ENCODE peak calls at places on chromosomes 1 and 21, in eight cellular contexts. One of them, this sample, is unnamed. For H3K27me3, the result is how much of the 10 kb centered on the place peaks cover.

GRCh38 chr1:27617420-27617819 is 13.5 kb upstream of the AHDC1 start:
- DNase-seq in neural progenitor cell: no peak
- DNase-seq in tibial nerve: no peak
- DNase-seq in upper lobe of right lung: no peak
- DNase-seq in colonic mucosa: no peak
- DNase-seq in cardiac muscle cell: no peak
- DNase-seq in prostate gland: no peak
- DNase-seq in uterus: no peak
- DNase-seq in this sample: no peak

GRCh38 chr1:206035027-206035426 is 11.3 kb upstream of the CTSE start:
- DNase-seq in uterus: no peak
- DNase-seq in colonic mucosa: peak
- DNase-seq in upper lobe of right lung: no peak
- DNase-seq in tibial nerve: no peak
- DNase-seq in neural progenitor cell: no peak
- DNase-seq in prostate gland: peak
- DNase-seq in cardiac muscle cell: no peak
- DNase-seq in this sample: no peak

GRCh38 chr1:237120683-237121082 is 78.7 kb downstream of the RYR2 start:
- DNase-seq in tibial nerve: no peak
- DNase-seq in cardiac muscle cell: no peak
- DNase-seq in neural progenitor cell: no peak
- DNase-seq in upper lobe of right lung: no peak
- DNase-seq in colonic mucosa: no peak
- DNase-seq in uterus: no peak
- DNase-seq in prostate gland: no peak
- DNase-seq in this sample: no peak

GRCh38 chr1:148161252-148161901 is 9.3 kb upstream of the NBPF11 start:
- DNase-seq in tibial nerve: no peak
- DNase-seq in colonic mucosa: no peak
- DNase-seq in uterus: no peak
- DNase-seq in cardiac muscle cell: no peak
- DNase-seq in neural progenitor cell: no peak
- DNase-seq in prostate gland: no peak
- DNase-seq in upper lobe of right lung: peak
- DNase-seq in this sample: no peak

GRCh38 chr1:76925825-76926224 is 58.5 kb downstream of the ST6GALNAC5 start:
- DNase-seq in prostate gland: no peak
- DNase-seq in neural progenitor cell: no peak
- DNase-seq in uterus: no peak
- DNase-seq in upper lobe of right lung: no peak
- DNase-seq in tibial nerve: no peak
- DNase-seq in colonic mucosa: no peak
- DNase-seq in cardiac muscle cell: no peak
- DNase-seq in this sample: no peak

GRCh38 chr1:165639821-165640623 is 9.0 kb downstream of the MGST3 start:
- DNase-seq in colonic mucosa: no peak
- DNase-seq in tibial nerve: no peak
- DNase-seq in uterus: no peak
- DNase-seq in neural progenitor cell: no peak
- DNase-seq in upper lobe of right lung: no peak
- DNase-seq in prostate gland: no peak
- DNase-seq in cardiac muscle cell: no peak
- DNase-seq in this sample: no peak

GRCh38 chr1:210246447-210246846 is 13.9 kb downstream of the SERTAD4 start:
- DNase-seq in uterus: no peak
- DNase-seq in prostate gland: no peak
- DNase-seq in colonic mucosa: no peak
- DNase-seq in tibial nerve: no peak
- DNase-seq in upper lobe of right lung: no peak
- DNase-seq in cardiac muscle cell: no peak
- DNase-seq in neural progenitor cell: no peak
- DNase-seq in this sample: no peak

GRCh38 chr1:219446288-219446687 is 166.6 kb downstream of the ZC3H11B start:
- DNase-seq in colonic mucosa: no peak
- DNase-seq in uterus: no peak
- DNase-seq in neural progenitor cell: peak
- DNase-seq in tibial nerve: no peak
- DNase-seq in cardiac muscle cell: peak
- DNase-seq in upper lobe of right lung: no peak
- DNase-seq in prostate gland: no peak
- DNase-seq in this sample: no peak

GRCh38 chr1:85297855-85298629 is 21.6 kb upstream of the BCL10 start:
- DNase-seq in uterus: no peak
- DNase-seq in colonic mucosa: peak
- DNase-seq in tibial nerve: peak
- DNase-seq in prostate gland: peak
- DNase-seq in neural progenitor cell: no peak
- DNase-seq in cardiac muscle cell: no peak
- DNase-seq in upper lobe of right lung: no peak
- DNase-seq in this sample: peak

GRCh38 chr21:34962586-34963222 is 86.4 kb downstream of the RUNX1 start:
- DNase-seq in upper lobe of right lung: no peak
- DNase-seq in cardiac muscle cell: no peak
- DNase-seq in uterus: no peak
- DNase-seq in tibial nerve: no peak
- DNase-seq in prostate gland: no peak
- DNase-seq in colonic mucosa: no peak
- DNase-seq in neural progenitor cell: no peak
- DNase-seq in this sample: no peak

GRCh38 chr1:17289756-17290155 is 18.2 kb upstream of the PADI4 start:
- DNase-seq in upper lobe of right lung: no peak
- DNase-seq in uterus: no peak
- DNase-seq in cardiac muscle cell: no peak
- DNase-seq in tibial nerve: no peak
- DNase-seq in neural progenitor cell: no peak
- DNase-seq in prostate gland: peak
- DNase-seq in colonic mucosa: no peak
- DNase-seq in this sample: no peak

GRCh38 chr1:226063362-226064167 is 1.0 kb downstream of the H3-3A start:
- DNase-seq in upper lobe of right lung: peak
- DNase-seq in uterus: peak
- DNase-seq in cardiac muscle cell: peak
- DNase-seq in colonic mucosa: peak
- DNase-seq in tibial nerve: peak
- DNase-seq in prostate gland: peak
- DNase-seq in neural progenitor cell: peak
- DNase-seq in this sample: peak

GRCh38 chr1:218349365-218350021 is 4.4 kb downstream of the TGFB2 start:
- DNase-seq in colonic mucosa: no peak
- DNase-seq in upper lobe of right lung: no peak
- DNase-seq in uterus: no peak
- DNase-seq in prostate gland: no peak
- DNase-seq in cardiac muscle cell: no peak
- DNase-seq in tibial nerve: no peak
- DNase-seq in neural progenitor cell: no peak
- DNase-seq in this sample: no peak

GRCh38 chr1:19035356-19036048 is 79.0 kb upstream of the IFFO2 start:
- DNase-seq in cardiac muscle cell: no peak
- DNase-seq in neural progenitor cell: no peak
- DNase-seq in upper lobe of right lung: peak
- DNase-seq in uterus: no peak
- DNase-seq in tibial nerve: no peak
- DNase-seq in colonic mucosa: no peak
- DNase-seq in prostate gland: no peak
- DNase-seq in this sample: peak

GRCh38 chr1:113014508-113014907 is 58.5 kb upstream of the LRIG2 start:
- DNase-seq in neural progenitor cell: no peak
- DNase-seq in prostate gland: no peak
- DNase-seq in cardiac muscle cell: no peak
- DNase-seq in colonic mucosa: no peak
- DNase-seq in upper lobe of right lung: no peak
- DNase-seq in tibial nerve: no peak
- DNase-seq in uterus: no peak
- DNase-seq in this sample: no peak

GRCh38 chr1:11787251-11787803 is 18.4 kb downstream of the MTHFR start:
- DNase-seq in prostate gland: no peak
- DNase-seq in neural progenitor cell: peak
- DNase-seq in colonic mucosa: peak
- DNase-seq in cardiac muscle cell: peak
- DNase-seq in tibial nerve: peak
- DNase-seq in uterus: peak
- DNase-seq in upper lobe of right lung: peak
- DNase-seq in this sample: no peak

GRCh38 chr1:209755926-209756607 is at the start of gene TRAF3IP3:
- DNase-seq in upper lobe of right lung: no peak
- DNase-seq in tibial nerve: no peak
- DNase-seq in colonic mucosa: peak
- DNase-seq in cardiac muscle cell: no peak
- DNase-seq in prostate gland: no peak
- DNase-seq in uterus: no peak
- DNase-seq in neural progenitor cell: no peak
- DNase-seq in this sample: no peak

GRCh38 chr1:16396591-16396990 is 29.5 kb downstream of the SZRD1 start:
- DNase-seq in upper lobe of right lung: no peak
- DNase-seq in neural progenitor cell: no peak
- DNase-seq in uterus: peak
- DNase-seq in prostate gland: peak
- DNase-seq in colonic mucosa: no peak
- DNase-seq in cardiac muscle cell: no peak
- DNase-seq in tibial nerve: no peak
- DNase-seq in this sample: no peak

GRCh38 chr1:96660503-96660902 is 61.1 kb upstream of the PTBP2 start:
- DNase-seq in cardiac muscle cell: no peak
- DNase-seq in tibial nerve: no peak
- DNase-seq in colonic mucosa: no peak
- DNase-seq in uterus: no peak
- DNase-seq in neural progenitor cell: no peak
- DNase-seq in prostate gland: no peak
- DNase-seq in upper lobe of right lung: no peak
- DNase-seq in this sample: no peak

GRCh38 chr1:32516402-32516801 is 22.8 kb upstream of the ZBTB8A start:
- DNase-seq in neural progenitor cell: peak
- DNase-seq in upper lobe of right lung: no peak
- DNase-seq in prostate gland: no peak
- DNase-seq in tibial nerve: no peak
- DNase-seq in colonic mucosa: no peak
- DNase-seq in cardiac muscle cell: no peak
- DNase-seq in uterus: no peak
- DNase-seq in this sample: no peak

GRCh38 chr1:23796466-23797271 is 3.9 kb downstream of the GALE start:
- DNase-seq in prostate gland: peak
- DNase-seq in uterus: no peak
- DNase-seq in colonic mucosa: peak
- DNase-seq in neural progenitor cell: no peak
- DNase-seq in tibial nerve: no peak
- DNase-seq in cardiac muscle cell: no peak
- DNase-seq in upper lobe of right lung: no peak
- DNase-seq in this sample: no peak
- TF ChIP-seq CTCF in prostate gland: no peak
- TF ChIP-seq CTCF in uterus: no peak
- TF ChIP-seq CTCF in colonic mucosa: peak
- TF ChIP-seq CTCF in neural progenitor cell: no peak
- TF ChIP-seq CTCF in tibial nerve: no peak
- TF ChIP-seq CTCF in cardiac muscle cell: no peak
- TF ChIP-seq CTCF in upper lobe of right lung: no peak
- TF ChIP-seq CTCF in this sample: no peak

GRCh38 chr1:208265525-208265924 is 21.3 kb upstream of the PLXNA2 start:
- DNase-seq in cardiac muscle cell: no peak
- DNase-seq in uterus: no peak
- DNase-seq in neural progenitor cell: no peak
- DNase-seq in prostate gland: no peak
- DNase-seq in tibial nerve: no peak
- DNase-seq in upper lobe of right lung: no peak
- DNase-seq in colonic mucosa: no peak
- DNase-seq in this sample: no peak
- H3K4me3 ChIP-seq in cardiac muscle cell: no peak
- H3K4me3 ChIP-seq in uterus: no peak
- H3K4me3 ChIP-seq in neural progenitor cell: no peak
- H3K4me3 ChIP-seq in prostate gland: no peak
- H3K4me3 ChIP-seq in tibial nerve: no peak
- H3K4me3 ChIP-seq in upper lobe of right lung: no peak
- H3K4me3 ChIP-seq in colonic mucosa: no peak
- H3K4me3 ChIP-seq in this sample: no peak

DNA sequence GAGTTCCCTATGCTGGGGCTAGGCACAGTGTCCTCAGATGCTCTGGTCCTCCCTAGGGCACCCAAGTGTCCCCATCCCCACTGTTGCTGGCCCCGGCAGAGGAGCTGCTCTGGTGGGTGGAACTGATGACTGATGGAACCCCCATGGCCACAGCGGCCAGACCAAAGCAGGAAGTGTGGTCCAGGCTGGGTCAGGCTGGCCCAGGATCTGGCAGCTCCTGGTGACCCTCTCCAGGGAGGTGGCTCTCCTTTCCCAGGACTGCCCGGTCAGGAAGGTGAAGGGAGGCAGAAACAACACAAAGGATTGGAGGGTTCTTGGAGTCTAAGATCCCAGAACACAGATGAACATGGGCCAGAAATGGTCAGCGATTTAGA is 1.1 kb downstream of the NKAIN1 start:
- DNase-seq in tibial nerve: no peak
- DNase-seq in colonic mucosa: no peak
- DNase-seq in prostate gland: no peak
- DNase-seq in cardiac muscle cell: no peak
- DNase-seq in uterus: no peak
- DNase-seq in neural progenitor cell: no peak
- DNase-seq in upper lobe of right lung: no peak
- DNase-seq in this sample: no peak
- H3K27me3 ChIP-seq in tibial nerve: under half
- H3K27me3 ChIP-seq in colonic mucosa: under half
- H3K27me3 ChIP-seq in prostate gland: under half
- H3K27me3 ChIP-seq in cardiac muscle cell: half or more
- H3K27me3 ChIP-seq in uterus: under half
- H3K27me3 ChIP-seq in neural progenitor cell: under half
- H3K27me3 ChIP-seq in upper lobe of right lung: half or more
- H3K27me3 ChIP-seq in this sample: under half

GRCh38 chr21:30962013-30962412 is 76.3 kb downstream of the KRTAP19-8 start:
- DNase-seq in tibial nerve: no peak
- DNase-seq in upper lobe of right lung: no peak
- DNase-seq in neural progenitor cell: peak
- DNase-seq in uterus: no peak
- DNase-seq in prostate gland: no peak
- DNase-seq in colonic mucosa: no peak
- DNase-seq in cardiac muscle cell: no peak
- DNase-seq in this sample: no peak
- TF ChIP-seq CTCF in tibial nerve: no peak
- TF ChIP-seq CTCF in upper lobe of right lung: peak
- TF ChIP-seq CTCF in neural progenitor cell: peak
- TF ChIP-seq CTCF in uterus: no peak
- TF ChIP-seq CTCF in prostate gland: no peak
- TF ChIP-seq CTCF in colonic mucosa: no peak
- TF ChIP-seq CTCF in cardiac muscle cell: no peak
- TF ChIP-seq CTCF in this sample: no peak